ENCODE peak calls at places on chromosomes 5 and 9, in five cellular contexts. A is AG04450, J is osteoblast, Y is heart right ventricle, O is GM06990. N is an unnamed sample.

GRCh38 chr9:127783111-127783621 is 2.7 kb upstream of the CDK9 start:
- DNase-seq in O (peak), A (no peak), Y (peak), J (peak), N (no peak)

GRCh38 chr9:125227761-125228160 is 13.4 kb downstream of the HSPA5 start:
- DNase-seq in J (no peak), A (no peak), Y (no peak), O (no peak), N (no peak)

GRCh38 chr9:98775831-98776441 is 20.4 kb downstream of the ANKS6 start:
- DNase-seq in A (peak), O (peak), J (peak), Y (no peak), N (peak)

GRCh38 chr5:127832057-127832456 is 128.9 kb downstream of the CCDC192 start:
- DNase-seq in O (no peak), A (no peak), Y (no peak), J (peak), N (no peak)

GRCh38 chr5:109652096-109652495 is 37.6 kb upstream of the MAN2A1 start:
- DNase-seq in Y (no peak), O (no peak), A (no peak), J (no peak), N (no peak)

GRCh38 chr5:93285461-93285860 is 295.6 kb downstream of the NR2F1-AS1 start:
- DNase-seq in Y (no peak), A (no peak), J (no peak), O (no peak), N (no peak)

GRCh38 chr9:93071464-93071863 is 13.0 kb downstream of the SUSD3 start:
- DNase-seq in O (no peak), J (peak), A (no peak), Y (no peak), N (no peak)

GRCh38 chr9:76570820-76571219 is 111.8 kb downstream of the GCNT1 start:
- DNase-seq in J (no peak), O (no peak), Y (no peak), A (no peak), N (no peak)

GRCh38 chr9:137804908-137805356 is 72.7 kb upstream of the CACNA1B start:
- DNase-seq in A (no peak), J (peak), Y (no peak), O (no peak), N (no peak)

GRCh38 chr9:137607141-137607857 is 1.8 kb downstream of the ARRDC1 start:
- DNase-seq in O (no peak), A (no peak), J (peak), Y (no peak), N (no peak)

GRCh38 chr5:100119903-100120302 is 415.3 kb upstream of the FAM174A start:
- DNase-seq in A (no peak), O (no peak), Y (no peak), J (no peak), N (no peak)

GRCh38 chr5:36494756-36495637 is 111.4 kb upstream of the SLC1A3 start:
- DNase-seq in J (peak), A (no peak), O (no peak), Y (no peak), N (no peak)

GRCh38 chr5:5954199-5954598 is 424.1 kb downstream of the MED10 start:
- DNase-seq in A (no peak), J (no peak), Y (no peak), O (no peak), N (no peak)

GRCh38 chr9:20476912-20477311 is 145.4 kb downstream of the MLLT3 start:
- DNase-seq in A (no peak), O (no peak), J (no peak), Y (no peak), N (no peak)

GRCh38 chr9:108885643-108886348 is 23.7 kb downstream of the ACTL7A start:
- DNase-seq in J (no peak), O (peak), Y (no peak), A (peak), N (peak)

GRCh38 chr5:144209421-144209820 is 38.7 kb downstream of the KCTD16 start:
- DNase-seq in A (no peak), O (no peak), Y (no peak), J (no peak), N (no peak)

GRCh38 chr5:135130526-135131215 is 96.6 kb upstream of the PITX1 start:
- DNase-seq in A (peak), Y (no peak), J (peak), O (no peak), N (no peak)

GRCh38 chr5:52915176-52915875 is 73.8 kb upstream of the ITGA2 start:
- DNase-seq in O (peak), A (peak), Y (peak), J (peak), N (peak)

GRCh38 chr5:15968994-15969393 is 210.6 kb downstream of the MARCHF11 start:
- DNase-seq in O (no peak), J (no peak), A (no peak), Y (no peak), N (no peak)

GRCh38 chr5:39448504-39449128 is 23.8 kb upstream of the DAB2 start:
- DNase-seq in J (no peak), O (no peak), Y (no peak), A (no peak), N (no peak)

DNA sequence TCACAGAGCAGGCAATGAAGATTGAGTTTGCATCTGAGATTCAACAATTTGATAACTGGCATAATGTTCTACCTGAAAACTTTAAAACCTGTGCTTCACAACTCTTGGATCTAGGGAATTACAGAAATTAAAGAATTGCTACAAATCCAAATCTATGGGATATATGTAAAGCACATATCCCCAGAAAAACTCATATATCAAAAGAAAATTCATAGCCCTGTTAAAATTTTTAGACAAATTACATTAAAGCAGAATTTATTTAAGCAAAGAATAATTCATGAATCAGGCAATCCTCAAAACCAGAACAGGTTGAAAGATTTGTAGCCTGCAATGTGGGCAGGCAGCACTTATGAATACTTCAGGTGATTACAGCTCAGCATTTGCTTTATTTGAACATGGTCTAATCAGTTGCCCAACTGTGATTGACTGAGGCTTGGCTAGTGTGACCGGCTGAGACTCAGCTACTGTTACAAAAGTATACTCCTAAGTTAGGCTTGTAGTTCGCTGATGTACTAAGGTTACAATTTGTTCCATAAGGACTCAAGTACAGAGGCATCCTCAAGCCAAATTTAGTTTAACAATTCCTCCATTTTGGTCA is 10.3 kb upstream of the UBTD2 start:
- DNase-seq in O (no peak), Y (no peak), A (no peak), J (no peak), N (no peak)
- TF ChIP-seq CTCF in O (no peak), Y (no peak), A (no peak), J (no peak), N (no peak)

DNA sequence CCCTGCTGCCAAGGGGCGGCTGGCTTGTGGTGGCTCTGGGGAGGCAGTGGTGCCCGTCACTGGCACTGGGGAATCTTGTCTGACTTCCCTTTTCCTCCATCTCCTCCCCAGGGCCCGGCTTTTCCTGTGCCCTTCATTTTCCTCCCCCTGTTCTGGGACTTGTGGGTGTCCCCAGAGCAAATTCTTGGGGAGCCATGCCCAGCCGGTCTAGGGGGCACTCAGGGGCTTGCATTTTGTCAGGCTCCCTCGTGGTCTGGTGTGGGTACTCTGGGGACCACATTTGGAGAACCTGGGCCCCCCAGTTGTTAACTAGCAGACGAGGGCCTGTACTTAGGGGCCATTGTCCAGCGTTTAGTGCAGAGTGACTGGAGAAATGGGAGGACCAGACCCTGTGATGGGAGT is 105.2 kb upstream of the IER5L start:
- DNase-seq in A (no peak), Y (no peak), J (peak), O (no peak), N (no peak)
- TF ChIP-seq CTCF in A (no peak), Y (no peak), J (no peak), O (no peak), N (no peak)

GRCh38 chr9:88378317-88378716 is 9.9 kb upstream of the SPIN1 start:
- DNase-seq in Y (no peak), O (no peak), A (no peak), J (peak), N (no peak)
- TF ChIP-seq CTCF in Y (no peak), O (no peak), A (peak), J (peak), N (peak)

DNA sequence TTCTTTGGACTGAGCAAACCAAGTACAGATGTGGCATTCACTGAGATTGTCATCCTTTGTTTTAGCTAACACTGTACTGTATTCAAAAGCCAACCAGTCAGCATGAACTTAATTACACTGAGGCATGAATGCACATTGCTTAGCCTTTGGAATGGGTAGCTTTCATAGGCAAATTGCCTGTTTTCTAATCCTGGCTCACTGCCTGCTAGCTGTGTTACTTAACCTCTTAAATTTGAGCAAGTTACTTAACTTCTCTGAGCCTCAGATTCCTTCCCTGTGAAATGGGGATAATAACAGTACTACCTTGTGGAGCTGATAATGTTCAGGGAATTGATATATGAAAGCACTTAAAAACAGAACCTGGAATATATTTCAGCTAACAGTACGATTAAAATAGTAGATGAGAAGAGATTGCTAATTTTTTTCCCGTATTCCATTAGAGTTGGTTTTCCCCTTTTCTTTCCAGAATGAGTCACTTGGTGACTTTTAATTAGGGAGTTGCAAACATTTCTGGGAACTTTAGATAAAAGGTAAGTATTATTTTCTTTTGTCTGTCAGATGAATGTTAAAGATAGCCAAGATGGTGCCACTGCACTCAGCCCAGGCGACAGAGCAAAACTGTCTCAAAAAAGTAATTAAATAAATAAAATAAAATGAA is 43.9 kb downstream of the ARRDC3 start:
- DNase-seq in Y (no peak), O (no peak), J (no peak), A (no peak), N (no peak)
- TF ChIP-seq CTCF in Y (no peak), O (no peak), J (no peak), A (no peak), N (no peak)

DNA sequence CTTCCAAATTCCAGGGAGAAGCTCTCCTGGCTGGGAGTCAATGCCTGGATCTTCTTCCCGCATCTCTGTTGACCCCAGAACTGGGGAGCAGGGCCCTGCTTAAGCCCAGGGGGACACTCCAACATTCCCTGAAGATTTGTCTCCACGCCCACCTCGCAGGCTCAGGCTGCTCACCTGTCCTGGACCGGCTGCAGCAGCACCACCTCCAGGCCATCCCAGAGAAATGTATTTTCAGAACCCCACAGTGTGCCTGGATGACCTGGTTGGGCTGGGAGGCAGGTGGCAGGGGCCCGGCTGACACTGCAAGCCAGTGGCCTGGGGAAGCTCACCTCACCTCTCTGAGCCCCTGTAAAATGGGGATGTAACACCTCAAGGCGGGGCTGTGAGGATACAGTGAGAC is 27.1 kb upstream of the ZBTB43 start:
- DNase-seq in Y (no peak), J (no peak), A (no peak), O (no peak), N (no peak)
- TF ChIP-seq CTCF in Y (peak), J (no peak), A (no peak), O (peak), N (no peak)

GRCh38 chr5:125375143-125375542 is 628.7 kb upstream of the ZNF608 start:
- DNase-seq in A (no peak), O (no peak), J (no peak), Y (no peak), N (no peak)

GRCh38 chr5:125377151-125377550 is 630.7 kb upstream of the ZNF608 start:
- DNase-seq in Y (no peak), A (no peak), J (no peak), O (no peak), N (no peak)

GRCh38 chr5:125376059-125376641 is 629.7 kb upstream of the ZNF608 start:
- DNase-seq in Y (no peak), J (no peak), A (no peak), O (no peak), N (no peak)

GRCh38 chr5:125370486-125370885 is 624.0 kb upstream of the ZNF608 start:
- DNase-seq in J (peak), Y (no peak), O (no peak), A (no peak), N (no peak)

DNA sequence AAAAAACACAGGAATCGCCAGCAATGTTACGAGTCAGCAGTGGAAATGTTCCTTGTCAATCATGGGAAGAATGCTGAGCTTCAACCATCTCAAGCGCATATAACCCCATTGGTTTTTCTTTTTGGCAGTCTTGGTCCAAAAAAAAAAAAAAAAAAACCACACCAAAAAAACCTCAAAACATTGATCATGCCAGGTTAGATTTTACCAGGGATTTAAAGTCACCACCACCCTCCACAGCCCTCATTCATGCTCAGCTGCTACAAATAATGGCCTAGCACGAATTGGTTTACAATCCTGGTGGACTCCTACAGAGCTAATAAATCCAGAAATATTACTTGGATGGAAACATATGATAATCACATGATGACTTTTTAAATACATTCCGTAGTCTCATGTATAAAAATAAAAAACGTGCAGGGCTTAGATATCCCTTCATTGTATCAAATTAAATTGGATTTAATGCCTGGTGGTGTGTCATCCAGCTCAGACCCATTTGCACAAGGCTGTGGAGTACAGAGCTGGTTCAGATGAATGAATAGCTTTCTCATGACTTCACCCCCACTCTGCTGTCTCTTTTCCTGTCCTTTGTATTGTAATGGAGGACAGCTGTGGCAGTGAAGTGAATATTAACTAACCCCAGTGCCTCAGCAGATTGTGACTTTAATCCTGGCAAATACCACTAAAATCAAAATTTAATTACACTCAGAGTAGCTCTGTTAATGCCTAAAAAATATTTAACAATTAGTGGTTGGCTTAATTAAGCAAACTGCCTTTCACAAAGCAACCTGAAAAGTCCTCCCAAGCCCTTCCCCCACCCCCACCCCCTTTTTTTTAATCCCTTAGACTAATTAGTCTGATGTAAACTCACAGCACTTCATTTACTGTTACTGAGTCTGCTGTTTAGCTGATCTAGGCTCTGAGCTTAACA is 626.5 kb upstream of the ZNF608 start:
- DNase-seq in A (peak), O (no peak), Y (no peak), J (peak), N (peak)
- TF ChIP-seq CTCF in A (no peak), O (no peak), Y (no peak), J (no peak), N (no peak)

DNA sequence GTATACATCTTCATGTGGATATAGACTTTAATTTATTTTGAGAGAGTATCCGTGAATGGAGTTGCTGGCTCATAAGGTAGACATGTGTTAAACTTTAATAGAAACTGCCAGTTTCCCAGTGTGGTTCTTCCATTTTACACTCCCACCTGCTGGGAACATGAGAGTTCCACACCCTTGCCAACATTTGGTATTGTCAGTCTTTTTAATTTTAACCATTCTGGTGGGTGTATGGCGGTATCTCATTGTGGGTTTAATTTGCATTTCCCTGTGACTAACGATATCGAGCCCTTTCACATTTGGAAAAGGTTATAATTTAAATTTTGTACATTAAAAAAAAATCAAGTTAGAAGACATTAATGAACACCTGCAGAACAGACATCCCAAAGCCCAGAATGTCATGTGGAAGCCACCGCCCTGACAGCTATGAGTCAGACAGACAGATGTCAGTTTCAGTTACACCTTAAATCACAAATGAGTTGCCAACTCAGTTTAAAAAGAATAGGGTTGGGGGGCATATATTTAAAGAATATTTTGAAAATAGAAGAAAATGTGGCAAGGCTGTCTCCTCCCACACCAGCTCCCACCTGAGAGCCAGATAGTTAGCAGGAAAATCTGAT is 36.9 kb downstream of the ANKRD33B start:
- DNase-seq in Y (no peak), O (peak), A (no peak), J (no peak), N (no peak)
- TF ChIP-seq CTCF in Y (no peak), O (no peak), A (no peak), J (no peak), N (no peak)

GRCh38 chr5:101393795-101394450 is 490.8 kb upstream of the ST8SIA4 start:
- DNase-seq in O (no peak), Y (no peak), J (no peak), A (no peak), N (no peak)

GRCh38 chr5:101390317-101390908 is 487.3 kb upstream of the ST8SIA4 start:
- DNase-seq in O (no peak), A (peak), J (no peak), Y (no peak), N (peak)
- TF ChIP-seq CTCF in O (peak), A (peak), J (peak), Y (peak), N (peak)

GRCh38 chr5:177300236-177300880 is 3.2 kb downstream of the RAB24 start:
- DNase-seq in A (peak), J (peak), O (peak), Y (no peak), N (peak)
- TF ChIP-seq CTCF in A (peak), J (no peak), O (no peak), Y (peak), N (peak)

GRCh38 chr5:148815578-148815977 is 10.8 kb upstream of the ADRB2 start:
- DNase-seq in J (no peak), A (no peak), O (no peak), Y (no peak), N (no peak)

GRCh38 chr5:148817606-148818005 is 8.8 kb upstream of the ADRB2 start:
- DNase-seq in Y (no peak), J (no peak), O (no peak), A (no peak), N (no peak)

GRCh38 chr5:148816357-148816756 is 10.1 kb upstream of the ADRB2 start:
- DNase-seq in A (no peak), O (no peak), Y (no peak), J (no peak), N (no peak)

GRCh38 chr5:148816822-148817221 is 9.6 kb upstream of the ADRB2 start:
- DNase-seq in Y (no peak), A (no peak), O (no peak), J (no peak), N (no peak)

DNA sequence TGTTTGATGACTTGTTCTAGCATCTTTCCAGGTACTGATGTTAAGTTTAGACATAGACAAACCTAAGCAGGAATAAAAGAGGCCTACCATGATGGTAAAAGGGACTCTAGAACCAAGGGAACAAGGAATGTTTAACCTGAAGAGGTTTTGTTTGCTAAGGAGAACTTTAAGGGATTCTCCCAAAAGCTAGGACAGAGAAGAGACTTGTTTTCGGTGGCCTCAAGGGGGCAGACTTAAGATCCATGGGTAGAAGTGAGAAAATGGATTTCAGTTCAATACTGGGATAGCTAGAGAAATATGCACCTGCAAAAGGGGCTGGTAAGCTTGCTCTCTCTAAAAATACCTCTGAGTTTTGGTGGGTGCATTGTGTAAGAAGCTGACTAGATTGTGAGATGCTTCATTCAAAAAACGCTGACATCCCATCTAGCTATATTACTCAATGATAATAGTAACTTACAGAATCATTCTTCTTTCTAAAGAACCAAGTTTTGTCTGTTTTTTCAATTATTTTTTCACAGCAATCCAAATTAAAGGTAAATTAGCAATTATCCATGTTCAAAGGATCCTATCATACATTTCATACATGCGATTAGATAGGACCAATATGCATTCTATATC is 5.5 kb upstream of the ADRB2 start:
- DNase-seq in O (no peak), A (no peak), J (no peak), Y (no peak), N (peak)
- TF ChIP-seq CTCF in O (peak), A (peak), J (peak), Y (peak), N (peak)